ENCODE peak calls at places on chromosomes 6 and 20, in eight cellular contexts. One of them, this sample, is unnamed.

GRCh38 chr6:168908887-168909286 is 344.8 kb downstream of the THBS2 start:
- DNase-seq in CD8-positive, alpha-beta T cell: no peak
- DNase-seq in GM12865: no peak
- DNase-seq in heart left ventricle: no peak
- DNase-seq in glutamatergic neuron: no peak
- DNase-seq in omental fat pad: no peak
- DNase-seq in OCI-LY7: no peak
- DNase-seq in psoas muscle: no peak
- DNase-seq in this sample: no peak

GRCh38 chr6:79797912-79798311 is 149.4 kb downstream of the ELOVL4 start:
- DNase-seq in CD8-positive, alpha-beta T cell: no peak
- DNase-seq in GM12865: no peak
- DNase-seq in heart left ventricle: no peak
- DNase-seq in glutamatergic neuron: no peak
- DNase-seq in omental fat pad: no peak
- DNase-seq in OCI-LY7: no peak
- DNase-seq in psoas muscle: no peak
- DNase-seq in this sample: no peak

GRCh38 chr6:119350202-119351004 is 842 bp upstream of the MAN1A1 start:
- DNase-seq in CD8-positive, alpha-beta T cell: no peak
- DNase-seq in GM12865: peak
- DNase-seq in heart left ventricle: no peak
- DNase-seq in glutamatergic neuron: no peak
- DNase-seq in omental fat pad: no peak
- DNase-seq in OCI-LY7: peak
- DNase-seq in psoas muscle: no peak
- DNase-seq in this sample: no peak

GRCh38 chr6:15520616-15521203 is 142.1 kb downstream of the DTNBP1 start:
- DNase-seq in CD8-positive, alpha-beta T cell: no peak
- DNase-seq in GM12865: no peak
- DNase-seq in heart left ventricle: no peak
- DNase-seq in glutamatergic neuron: no peak
- DNase-seq in omental fat pad: no peak
- DNase-seq in OCI-LY7: no peak
- DNase-seq in psoas muscle: no peak
- DNase-seq in this sample: no peak

GRCh38 chr6:161257778-161258457 is 15.9 kb downstream of the AGPAT4 start:
- DNase-seq in CD8-positive, alpha-beta T cell: no peak
- DNase-seq in GM12865: no peak
- DNase-seq in heart left ventricle: no peak
- DNase-seq in glutamatergic neuron: no peak
- DNase-seq in omental fat pad: no peak
- DNase-seq in OCI-LY7: no peak
- DNase-seq in psoas muscle: no peak
- DNase-seq in this sample: no peak

GRCh38 chr6:27544612-27545260 is 71.8 kb upstream of the ZNF184 start:
- DNase-seq in CD8-positive, alpha-beta T cell: no peak
- DNase-seq in GM12865: no peak
- DNase-seq in heart left ventricle: no peak
- DNase-seq in glutamatergic neuron: no peak
- DNase-seq in omental fat pad: no peak
- DNase-seq in OCI-LY7: no peak
- DNase-seq in psoas muscle: no peak
- DNase-seq in this sample: no peak

GRCh38 chr6:29597184-29597583 is 12.3 kb downstream of the OR2H2 start:
- DNase-seq in CD8-positive, alpha-beta T cell: no peak
- DNase-seq in GM12865: no peak
- DNase-seq in heart left ventricle: no peak
- DNase-seq in glutamatergic neuron: no peak
- DNase-seq in omental fat pad: no peak
- DNase-seq in OCI-LY7: no peak
- DNase-seq in psoas muscle: no peak
- DNase-seq in this sample: no peak

GRCh38 chr20:8860011-8860495 is 208.8 kb upstream of the PLCB4 start:
- DNase-seq in CD8-positive, alpha-beta T cell: no peak
- DNase-seq in GM12865: no peak
- DNase-seq in heart left ventricle: no peak
- DNase-seq in glutamatergic neuron: no peak
- DNase-seq in omental fat pad: no peak
- DNase-seq in OCI-LY7: no peak
- DNase-seq in psoas muscle: no peak
- DNase-seq in this sample: no peak

GRCh38 chr20:15236812-15237211 is 899.4 kb upstream of the FLRT3 start:
- DNase-seq in CD8-positive, alpha-beta T cell: no peak
- DNase-seq in GM12865: peak
- DNase-seq in heart left ventricle: no peak
- DNase-seq in glutamatergic neuron: no peak
- DNase-seq in omental fat pad: no peak
- DNase-seq in OCI-LY7: peak
- DNase-seq in psoas muscle: no peak
- DNase-seq in this sample: no peak

GRCh38 chr6:6605873-6606272 is 17.4 kb downstream of the LY86 start:
- DNase-seq in CD8-positive, alpha-beta T cell: no peak
- DNase-seq in GM12865: no peak
- DNase-seq in heart left ventricle: no peak
- DNase-seq in glutamatergic neuron: no peak
- DNase-seq in omental fat pad: no peak
- DNase-seq in OCI-LY7: no peak
- DNase-seq in psoas muscle: no peak
- DNase-seq in this sample: no peak

GRCh38 chr20:55515831-55516230 is 489.5 kb downstream of the CBLN4 start:
- DNase-seq in CD8-positive, alpha-beta T cell: no peak
- DNase-seq in GM12865: no peak
- DNase-seq in heart left ventricle: no peak
- DNase-seq in glutamatergic neuron: no peak
- DNase-seq in omental fat pad: no peak
- DNase-seq in OCI-LY7: no peak
- DNase-seq in psoas muscle: no peak
- DNase-seq in this sample: no peak

GRCh38 chr6:98036344-98036743 is 753.3 kb upstream of the MMS22L start:
- DNase-seq in CD8-positive, alpha-beta T cell: no peak
- DNase-seq in GM12865: no peak
- DNase-seq in heart left ventricle: no peak
- DNase-seq in glutamatergic neuron: peak
- DNase-seq in omental fat pad: no peak
- DNase-seq in OCI-LY7: no peak
- DNase-seq in psoas muscle: no peak
- DNase-seq in this sample: peak

GRCh38 chr20:12293900-12294299 is 376.2 kb downstream of the BTBD3 start:
- DNase-seq in CD8-positive, alpha-beta T cell: no peak
- DNase-seq in GM12865: no peak
- DNase-seq in heart left ventricle: no peak
- DNase-seq in glutamatergic neuron: no peak
- DNase-seq in omental fat pad: no peak
- DNase-seq in OCI-LY7: no peak
- DNase-seq in psoas muscle: no peak
- DNase-seq in this sample: no peak
- TF ChIP-seq CTCF in CD8-positive, alpha-beta T cell: no peak
- TF ChIP-seq CTCF in GM12865: no peak
- TF ChIP-seq CTCF in heart left ventricle: no peak
- TF ChIP-seq CTCF in glutamatergic neuron: no peak
- TF ChIP-seq CTCF in omental fat pad: no peak
- TF ChIP-seq CTCF in OCI-LY7: no peak
- TF ChIP-seq CTCF in psoas muscle: no peak
- TF ChIP-seq CTCF in this sample: no peak

DNA sequence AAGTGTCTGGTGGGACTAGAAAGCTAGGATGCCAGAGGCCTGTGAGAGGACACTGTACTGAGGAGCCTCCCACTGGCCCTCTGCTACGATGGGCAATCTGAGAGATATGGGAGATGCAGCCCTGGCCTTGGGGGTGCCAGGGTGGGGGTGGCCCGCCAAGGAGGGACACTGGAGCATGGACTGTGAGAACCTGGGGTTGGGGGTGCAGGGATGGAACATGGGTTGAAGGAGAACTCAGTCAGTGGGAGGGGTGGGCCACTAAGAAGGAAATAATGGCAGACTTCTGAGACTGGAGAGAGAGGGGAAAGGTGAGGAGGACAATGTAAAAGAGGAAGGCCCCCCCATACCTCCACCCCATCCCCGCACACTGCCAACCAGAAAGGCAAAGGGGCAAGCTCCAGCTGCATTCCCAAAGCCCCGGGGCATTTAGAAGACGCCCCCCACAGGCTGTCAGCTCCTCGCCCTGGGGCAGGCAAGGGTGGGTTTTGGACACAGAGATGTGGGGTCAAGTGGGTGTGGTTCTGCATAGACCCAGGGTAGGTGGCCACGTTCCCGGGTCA is 20.9 kb upstream of the SLC22A7 start:
- DNase-seq in CD8-positive, alpha-beta T cell: no peak
- DNase-seq in GM12865: no peak
- DNase-seq in heart left ventricle: no peak
- DNase-seq in glutamatergic neuron: no peak
- DNase-seq in omental fat pad: no peak
- DNase-seq in OCI-LY7: no peak
- DNase-seq in psoas muscle: no peak
- DNase-seq in this sample: no peak
- TF ChIP-seq CTCF in CD8-positive, alpha-beta T cell: no peak
- TF ChIP-seq CTCF in GM12865: no peak
- TF ChIP-seq CTCF in heart left ventricle: no peak
- TF ChIP-seq CTCF in glutamatergic neuron: no peak
- TF ChIP-seq CTCF in omental fat pad: no peak
- TF ChIP-seq CTCF in OCI-LY7: no peak
- TF ChIP-seq CTCF in psoas muscle: no peak
- TF ChIP-seq CTCF in this sample: no peak

GRCh38 chr6:34508425-34508824 is 42.5 kb downstream of the PACSIN1 start:
- DNase-seq in CD8-positive, alpha-beta T cell: no peak
- DNase-seq in GM12865: no peak
- DNase-seq in heart left ventricle: no peak
- DNase-seq in glutamatergic neuron: no peak
- DNase-seq in omental fat pad: no peak
- DNase-seq in OCI-LY7: no peak
- DNase-seq in psoas muscle: no peak
- DNase-seq in this sample: no peak
- TF ChIP-seq CTCF in CD8-positive, alpha-beta T cell: no peak
- TF ChIP-seq CTCF in GM12865: no peak
- TF ChIP-seq CTCF in heart left ventricle: no peak
- TF ChIP-seq CTCF in glutamatergic neuron: peak
- TF ChIP-seq CTCF in omental fat pad: no peak
- TF ChIP-seq CTCF in OCI-LY7: no peak
- TF ChIP-seq CTCF in psoas muscle: no peak
- TF ChIP-seq CTCF in this sample: no peak

GRCh38 chr6:14038636-14039035 is 78.9 kb upstream of the CD83 start:
- DNase-seq in CD8-positive, alpha-beta T cell: no peak
- DNase-seq in GM12865: no peak
- DNase-seq in heart left ventricle: no peak
- DNase-seq in glutamatergic neuron: no peak
- DNase-seq in omental fat pad: no peak
- DNase-seq in OCI-LY7: no peak
- DNase-seq in psoas muscle: no peak
- DNase-seq in this sample: no peak

GRCh38 chr6:14036911-14037310 is 80.7 kb upstream of the CD83 start:
- DNase-seq in CD8-positive, alpha-beta T cell: no peak
- DNase-seq in GM12865: no peak
- DNase-seq in heart left ventricle: no peak
- DNase-seq in glutamatergic neuron: no peak
- DNase-seq in omental fat pad: no peak
- DNase-seq in OCI-LY7: no peak
- DNase-seq in psoas muscle: no peak
- DNase-seq in this sample: no peak

GRCh38 chr6:14037402-14038277 is 79.9 kb upstream of the CD83 start:
- DNase-seq in CD8-positive, alpha-beta T cell: no peak
- DNase-seq in GM12865: no peak
- DNase-seq in heart left ventricle: no peak
- DNase-seq in glutamatergic neuron: no peak
- DNase-seq in omental fat pad: no peak
- DNase-seq in OCI-LY7: no peak
- DNase-seq in psoas muscle: no peak
- DNase-seq in this sample: no peak

GRCh38 chr6:14039038-14039437 is 78.5 kb upstream of the CD83 start:
- DNase-seq in CD8-positive, alpha-beta T cell: no peak
- DNase-seq in GM12865: no peak
- DNase-seq in heart left ventricle: no peak
- DNase-seq in glutamatergic neuron: no peak
- DNase-seq in omental fat pad: no peak
- DNase-seq in OCI-LY7: no peak
- DNase-seq in psoas muscle: no peak
- DNase-seq in this sample: no peak

DNA sequence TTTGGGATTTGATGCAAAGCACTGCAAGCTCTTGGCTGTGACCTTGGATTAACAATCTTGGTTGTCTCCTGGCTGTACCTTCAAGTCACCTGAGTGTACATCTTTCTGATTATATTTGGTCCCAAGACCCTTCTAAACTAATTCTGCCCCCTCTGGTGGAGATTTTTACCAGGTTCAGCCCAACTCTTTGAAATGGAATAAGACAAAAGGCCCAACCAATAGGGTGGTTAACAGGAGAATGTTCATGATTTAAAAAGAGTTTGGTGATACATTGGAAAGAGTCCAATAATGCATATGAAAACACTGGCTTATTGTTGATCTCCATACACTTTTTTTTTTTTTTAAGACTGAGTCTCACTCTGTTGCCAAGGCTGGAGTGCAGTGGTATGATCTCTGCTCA is 77.5 kb upstream of the CD83 start:
- DNase-seq in CD8-positive, alpha-beta T cell: no peak
- DNase-seq in GM12865: no peak
- DNase-seq in heart left ventricle: no peak
- DNase-seq in glutamatergic neuron: no peak
- DNase-seq in omental fat pad: no peak
- DNase-seq in OCI-LY7: peak
- DNase-seq in psoas muscle: no peak
- DNase-seq in this sample: no peak
- TF ChIP-seq CTCF in CD8-positive, alpha-beta T cell: no peak
- TF ChIP-seq CTCF in GM12865: no peak
- TF ChIP-seq CTCF in heart left ventricle: no peak
- TF ChIP-seq CTCF in glutamatergic neuron: no peak
- TF ChIP-seq CTCF in omental fat pad: no peak
- TF ChIP-seq CTCF in OCI-LY7: peak
- TF ChIP-seq CTCF in psoas muscle: no peak
- TF ChIP-seq CTCF in this sample: no peak

DNA sequence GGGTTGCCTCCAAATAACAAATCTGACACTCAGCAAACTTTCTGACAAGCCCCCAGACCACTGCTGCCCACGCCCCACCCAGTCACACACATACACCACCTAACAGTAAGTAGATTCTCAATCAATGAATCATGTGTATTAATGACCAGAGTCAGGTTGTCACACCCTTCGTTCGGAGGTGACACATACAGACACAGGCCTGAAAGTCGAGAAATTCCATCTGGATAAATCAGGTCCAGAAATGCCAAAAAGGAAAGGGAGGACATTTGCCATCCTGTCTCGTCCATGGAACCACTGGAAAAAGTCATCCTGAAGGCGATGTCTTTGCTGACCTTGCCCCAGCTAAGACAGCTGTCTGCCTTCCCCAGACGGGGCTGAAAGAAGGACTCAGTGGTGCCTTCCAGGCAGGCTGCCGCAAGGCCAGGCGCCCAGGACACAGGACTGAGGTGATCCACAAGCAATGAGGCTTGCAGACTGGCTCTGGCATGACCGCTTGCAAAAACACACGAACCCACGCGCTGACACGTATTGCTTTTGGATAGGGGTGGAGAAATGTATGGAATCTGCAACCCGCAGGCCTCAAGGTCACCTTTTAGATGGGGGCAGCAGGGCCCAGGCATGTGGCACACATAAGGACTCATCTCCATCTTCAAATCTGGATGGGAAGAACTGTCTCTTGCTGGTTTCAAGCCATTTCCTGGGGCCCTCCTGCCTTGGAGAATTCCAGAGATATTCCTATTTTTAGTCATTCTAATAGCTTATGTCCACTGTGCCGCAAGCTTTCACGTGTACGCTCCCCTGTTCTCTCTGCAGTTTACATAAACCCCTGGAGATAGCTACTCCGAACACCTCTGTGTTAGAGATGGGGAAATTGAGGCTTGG is 9.0 kb downstream of the NFATC2 start:
- DNase-seq in CD8-positive, alpha-beta T cell: no peak
- DNase-seq in GM12865: no peak
- DNase-seq in heart left ventricle: no peak
- DNase-seq in glutamatergic neuron: peak
- DNase-seq in omental fat pad: no peak
- DNase-seq in OCI-LY7: no peak
- DNase-seq in psoas muscle: no peak
- DNase-seq in this sample: no peak
- TF ChIP-seq CTCF in CD8-positive, alpha-beta T cell: no peak
- TF ChIP-seq CTCF in GM12865: no peak
- TF ChIP-seq CTCF in heart left ventricle: no peak
- TF ChIP-seq CTCF in glutamatergic neuron: no peak
- TF ChIP-seq CTCF in omental fat pad: no peak
- TF ChIP-seq CTCF in OCI-LY7: no peak
- TF ChIP-seq CTCF in psoas muscle: no peak
- TF ChIP-seq CTCF in this sample: no peak